ENCODE peak calls at places on chromosomes 13 and 19, in six cellular contexts. P is tibial nerve; M is lower lobe of right lung; R is BJ; V is CD8-positive, alpha-beta memory T cell; D is lung. I is an unnamed sample.

GRCh38 chr19:7982103-7982502 is 23.3 kb downstream of the ELAVL1 start:
- DNase-seq in P (no peak), M (peak), V (no peak), D (no peak), R (no peak), I (no peak)

GRCh38 chr19:43767316-43767715 is 12.6 kb upstream of the SMG9 start:
- DNase-seq in R (no peak), D (no peak), V (no peak), P (no peak), M (no peak), I (no peak)

GRCh38 chr19:3012522-3013260 is 16.4 kb downstream of the TLE2 start:
- DNase-seq in M (no peak), P (no peak), R (no peak), V (no peak), D (no peak), I (peak)

GRCh38 chr13:30607908-30608307 is 9.8 kb upstream of the USPL1 start:
- DNase-seq in R (no peak), P (no peak), M (no peak), V (peak), D (peak), I (no peak)

GRCh38 chr19:45097776-45098520 is 5.0 kb downstream of the PPP1R37 start:
- DNase-seq in P (no peak), M (no peak), V (no peak), R (peak), D (no peak), I (peak)

GRCh38 chr13:19685034-19685433 is 51.6 kb downstream of the MPHOSPH8 start:
- DNase-seq in R (no peak), P (no peak), M (no peak), D (no peak), V (no peak), I (no peak)

GRCh38 chr13:50448535-50448981 is 394.9 kb downstream of the DLEU7 start:
- DNase-seq in R (no peak), P (no peak), M (no peak), V (no peak), D (no peak), I (no peak)

GRCh38 chr13:99636728-99637353 is 135.6 kb downstream of the TM9SF2 start:
- DNase-seq in D (no peak), R (no peak), M (no peak), V (no peak), P (no peak), I (no peak)

GRCh38 chr19:49890349-49891311 is 6.1 kb downstream of the IL4I1 start:
- DNase-seq in D (no peak), R (no peak), V (peak), P (no peak), M (peak), I (peak)

GRCh38 chr13:28574617-28575142 is 79.8 kb upstream of the FLT1 start:
- DNase-seq in R (peak), P (no peak), M (no peak), V (no peak), D (no peak), I (no peak)

GRCh38 chr19:34540811-34541557 is 59.4 kb downstream of the WTIP start:
- DNase-seq in R (no peak), V (no peak), M (no peak), D (no peak), P (no peak), I (no peak)

GRCh38 chr13:76812206-76812882 is 73.9 kb downstream of the KCTD12 start:
- DNase-seq in R (peak), P (peak), M (no peak), V (no peak), D (no peak), I (no peak)

GRCh38 chr13:20160346-20161274 is at the start of gene GJA3:
- DNase-seq in V (peak), D (no peak), P (no peak), M (no peak), R (no peak), I (peak)

GRCh38 chr13:74134226-74134776 is at the start of gene KLF12:
- DNase-seq in D (peak), M (peak), R (peak), V (peak), P (peak), I (peak)

GRCh38 chr19:3322199-3322978 is 44.0 kb upstream of the NFIC start:
- DNase-seq in D (no peak), P (no peak), M (no peak), V (no peak), R (no peak), I (no peak)

GRCh38 chr19:36060430-36060829 is 5.7 kb downstream of the WDR62 start:
- DNase-seq in M (no peak), V (no peak), D (no peak), P (no peak), R (no peak), I (peak)

GRCh38 chr19:45848922-45849321 is 14.0 kb downstream of the SYMPK start:
- DNase-seq in R (no peak), V (no peak), M (no peak), D (no peak), P (no peak), I (peak)

GRCh38 chr13:25137624-25137892 is 34.5 kb downstream of the AMER2 start:
- DNase-seq in R (no peak), V (no peak), D (no peak), M (no peak), P (no peak), I (no peak)

GRCh38 chr19:40356681-40357595 is 8.4 kb downstream of the PLD3 start:
- DNase-seq in V (no peak), R (no peak), D (no peak), M (no peak), P (no peak), I (no peak)

GRCh38 chr19:15452111-15453047 is 2.6 kb upstream of the WIZ start:
- DNase-seq in D (peak), V (no peak), M (peak), P (peak), R (peak), I (peak)

GRCh38 chr19:33727331-33728028 is 69.2 kb upstream of the KCTD15 start:
- DNase-seq in P (no peak), M (no peak), D (no peak), R (no peak), V (no peak), I (peak)

GRCh38 chr13:98300956-98301641 is 124.0 kb upstream of the RNF113B start:
- DNase-seq in D (no peak), R (no peak), P (no peak), V (no peak), M (no peak), I (no peak)

GRCh38 chr19:49949735-49950589 is 11.0 kb downstream of the SIGLEC11 start:
- DNase-seq in P (no peak), M (peak), R (no peak), V (no peak), D (no peak), I (peak)

GRCh38 chr19:3798137-3798536 is 12.0 kb upstream of the MATK start:
- DNase-seq in P (no peak), M (no peak), R (no peak), V (no peak), D (no peak), I (no peak)

GRCh38 chr19:23867895-23868294 is 46.8 kb upstream of the ZNF726 start:
- DNase-seq in R (no peak), M (no peak), P (no peak), D (no peak), V (no peak), I (no peak)

GRCh38 chr19:41541990-41542584 is 33.9 kb upstream of the CEACAM21 start:
- DNase-seq in M (peak), V (peak), R (no peak), D (peak), P (peak), I (peak)

GRCh38 chr19:48964205-48965032 is 690 bp upstream of the FTL start:
- DNase-seq in D (no peak), R (no peak), M (peak), P (no peak), V (no peak), I (no peak)

GRCh38 chr13:50682002-50682401 is 161.5 kb downstream of the DLEU7 start:
- DNase-seq in M (no peak), P (no peak), R (no peak), D (no peak), V (no peak), I (no peak)

GRCh38 chr19:33047422-33047821 is 17.3 kb downstream of the RHPN2 start:
- DNase-seq in M (peak), V (no peak), P (no peak), D (peak), R (no peak), I (peak)

GRCh38 chr19:14117668-14118164 is at the start of gene PRKACA:
- DNase-seq in M (peak), R (peak), V (peak), D (peak), P (peak), I (peak)

GRCh38 chr13:46281779-46282178 is 70.1 kb downstream of the LRRC63 start:
- DNase-seq in V (no peak), M (no peak), D (no peak), R (no peak), P (no peak), I (no peak)

GRCh38 chr19:532578-533484 is 1.3 kb downstream of the CDC34 start:
- DNase-seq in D (peak), R (no peak), M (peak), P (peak), V (no peak), I (peak)

GRCh38 chr19:13024958-13025653 is 29.8 kb downstream of the NFIX start:
- DNase-seq in D (no peak), V (no peak), R (no peak), M (peak), P (no peak), I (no peak)

GRCh38 chr19:17448190-17448967 is at the start of gene TMEM221:
- DNase-seq in D (no peak), V (peak), M (peak), R (no peak), P (peak), I (peak)

GRCh38 chr19:17370026-17370587 is 7.0 kb downstream of the PLVAP start:
- DNase-seq in R (no peak), M (no peak), D (no peak), P (no peak), V (no peak), I (no peak)

GRCh38 chr19:3671680-3672574 is 28.3 kb downstream of the PIP5K1C start:
- DNase-seq in D (no peak), R (no peak), V (no peak), P (no peak), M (no peak), I (peak)

GRCh38 chr13:45473627-45474026 is 8.9 kb downstream of the COG3 start:
- DNase-seq in M (no peak), D (no peak), P (no peak), R (no peak), V (no peak), I (peak)

GRCh38 chr13:73596382-73596781 is 537.6 kb downstream of the KLF5 start:
- DNase-seq in P (no peak), M (no peak), R (no peak), V (no peak), D (no peak), I (no peak)

GRCh38 chr13:39559838-39560237 is 43.2 kb downstream of the LHFPL6 start:
- DNase-seq in M (no peak), P (no peak), V (no peak), R (no peak), D (no peak), I (no peak)

GRCh38 chr13:39566216-39566869 is 36.6 kb downstream of the LHFPL6 start:
- DNase-seq in M (no peak), V (no peak), D (no peak), R (no peak), P (no peak), I (no peak)

GRCh38 chr13:39561971-39562370 is 41.0 kb downstream of the LHFPL6 start:
- DNase-seq in D (no peak), P (no peak), R (no peak), V (no peak), M (no peak), I (no peak)

GRCh38 chr13:39567569-39567968 is 35.4 kb downstream of the LHFPL6 start:
- DNase-seq in R (no peak), V (no peak), P (no peak), D (no peak), M (no peak), I (no peak)

GRCh38 chr13:39565036-39565949 is 37.7 kb downstream of the LHFPL6 start:
- DNase-seq in V (no peak), P (no peak), R (peak), M (no peak), D (no peak), I (peak)
- H3K4me3 ChIP-seq in V (no peak), P (no peak), R (peak), M (no peak), D (no peak), I (no peak)

GRCh38 chr19:19661675-19662251 is 1.7 kb downstream of the ATP13A1 start:
- DNase-seq in V (peak), D (no peak), M (peak), R (no peak), P (no peak), I (peak)
- H3K4me3 ChIP-seq in V (peak), D (no peak), M (peak), R (no peak), P (no peak), I (no peak)

DNA sequence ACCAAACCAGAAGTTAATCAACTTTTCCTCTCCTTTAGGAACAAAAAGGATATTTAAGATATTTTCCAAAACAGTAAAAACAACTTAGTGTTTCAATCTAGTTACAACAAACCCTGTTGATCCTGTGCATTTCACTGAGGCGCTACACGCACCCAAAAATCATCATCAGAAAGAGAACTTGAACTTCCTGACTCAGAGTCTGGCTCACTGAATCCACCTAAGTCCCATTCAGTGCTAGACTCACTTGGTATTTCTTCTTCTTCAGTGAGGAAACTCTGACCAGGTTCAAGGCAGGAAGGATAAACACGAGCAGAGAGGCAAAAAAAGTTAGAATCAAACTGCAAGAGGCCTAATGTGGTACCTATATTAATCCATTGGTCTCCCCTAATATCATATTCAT is 2.2 kb downstream of the KBTBD6 start:
- DNase-seq in V (no peak), D (no peak), R (no peak), M (no peak), P (no peak), I (no peak)
- H3K4me3 ChIP-seq in V (peak), D (no peak), R (peak), M (no peak), P (no peak), I (no peak)

DNA sequence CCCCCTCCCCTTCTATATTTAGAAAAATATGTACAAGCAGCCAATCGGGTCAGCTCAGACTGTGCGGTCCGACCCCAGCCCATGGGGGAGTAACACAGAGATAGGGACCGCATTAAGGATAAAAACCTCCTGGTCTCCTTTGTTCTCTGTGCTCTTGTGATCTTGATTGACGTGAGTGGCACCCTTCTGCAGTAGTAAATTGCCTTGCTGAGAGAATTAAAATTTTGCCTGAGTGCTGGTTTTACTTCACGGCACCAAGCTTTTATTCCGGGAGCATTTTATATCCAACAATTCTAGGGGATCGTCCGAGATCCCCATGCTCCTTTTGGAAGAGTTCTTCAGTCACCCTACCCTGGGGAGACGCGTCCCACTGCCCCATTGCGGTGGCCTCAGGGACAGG is 7.0 kb upstream of the ZNF69 start:
- DNase-seq in M (no peak), R (no peak), D (no peak), P (no peak), V (no peak), I (no peak)
- H3K4me3 ChIP-seq in M (no peak), R (no peak), D (no peak), P (no peak), V (no peak), I (no peak)